ENCODE peak calls at places on chromosomes 11 and 22, in seven cellular contexts. J is NT2/D1, S is neuronal stem cell, F is Panc1, M is adipocyte, A is fibroblast of pulmonary artery, Q is tibial nerve. K is an unnamed sample.

GRCh38 chr11:17643506-17644405 is 75.6 kb upstream of the MYOD1 start:
- DNase-seq in A (no peak), S (no peak), Q (no peak), F (no peak), M (no peak), J (no peak), K (no peak)

GRCh38 chr11:29780756-29781155 is 236.1 kb downstream of the KCNA4 start:
- DNase-seq in A (no peak), S (no peak), M (no peak), Q (no peak), J (no peak), F (no peak), K (no peak)

GRCh38 chr22:43275545-43275981 is 67.6 kb downstream of the SCUBE1 start:
- DNase-seq in S (no peak), J (no peak), A (peak), F (no peak), Q (no peak), M (no peak), K (no peak)

GRCh38 chr11:61881397-61881796 is 9.9 kb downstream of the FADS3 start:
- DNase-seq in Q (no peak), A (no peak), J (no peak), S (no peak), M (no peak), F (no peak), K (no peak)

GRCh38 chr11:2529636-2530035 is 84.8 kb downstream of the KCNQ1 start:
- DNase-seq in A (no peak), Q (no peak), F (no peak), M (no peak), J (no peak), S (no peak), K (no peak)

GRCh38 chr22:23180301-23180892 is at the start of gene BCR:
- DNase-seq in Q (peak), S (no peak), M (peak), F (no peak), J (no peak), A (peak), K (peak)

GRCh38 chr11:119594639-119595249 is 134.3 kb downstream of the NECTIN1 start:
- DNase-seq in A (peak), M (peak), Q (no peak), F (no peak), J (no peak), S (no peak), K (no peak)

GRCh38 chr11:47615249-47615648 is 21.0 kb upstream of the C1QTNF4 start:
- DNase-seq in M (no peak), J (no peak), A (no peak), F (no peak), Q (no peak), S (no peak), K (no peak)

GRCh38 chr22:38230108-38230825 is 28.5 kb downstream of the MAFF start:
- DNase-seq in S (no peak), A (peak), Q (no peak), J (peak), M (peak), F (no peak), K (no peak)

GRCh38 chr11:66312549-66313320 is 4.1 kb downstream of the CD248 start:
- DNase-seq in J (peak), A (peak), F (peak), Q (peak), S (peak), M (peak), K (peak)

GRCh38 chr11:74450318-74450717 is 17.0 kb downstream of the KCNE3 start:
- DNase-seq in M (no peak), S (no peak), A (no peak), J (no peak), Q (no peak), F (no peak), K (no peak)

GRCh38 chr22:33221566-33221965 is 163.4 kb upstream of the SYN3 start:
- DNase-seq in J (no peak), S (no peak), M (peak), F (no peak), A (no peak), Q (no peak), K (no peak)

GRCh38 chr11:69654660-69655478 is 13.9 kb downstream of the CCND1 start:
- DNase-seq in A (no peak), Q (peak), M (no peak), S (no peak), J (no peak), F (no peak), K (no peak)

GRCh38 chr11:124961972-124962609 is 8.1 kb downstream of the CCDC15 start:
- DNase-seq in A (peak), J (peak), S (peak), M (peak), Q (no peak), F (peak), K (no peak)

GRCh38 chr11:79768343-79768742 is 327.5 kb upstream of the TENM4 start:
- DNase-seq in S (no peak), A (no peak), J (no peak), F (no peak), Q (no peak), M (no peak), K (no peak)

GRCh38 chr22:30694171-30694637 is 470 bp upstream of the OSBP2 start:
- DNase-seq in F (no peak), Q (no peak), A (no peak), S (peak), M (peak), J (no peak), K (peak)

GRCh38 chr11:9646324-9646723 is 17.6 kb upstream of the SWAP70 start:
- DNase-seq in J (no peak), M (no peak), Q (no peak), A (no peak), F (no peak), S (no peak), K (no peak)

GRCh38 chr11:106917973-106918372 is 100.3 kb downstream of the GUCY1A2 start:
- DNase-seq in F (no peak), J (peak), A (peak), M (peak), S (peak), Q (no peak), K (no peak)

GRCh38 chr22:20728523-20729190 is 45.3 kb upstream of the SERPIND1 start:
- DNase-seq in M (no peak), J (no peak), Q (no peak), S (no peak), A (no peak), F (no peak), K (no peak)

GRCh38 chr11:7640826-7641225 is 32.5 kb downstream of the CYB5R2 start:
- DNase-seq in F (no peak), J (no peak), Q (no peak), M (no peak), S (no peak), A (no peak), K (no peak)

GRCh38 chr11:95520765-95521542 is 268.6 kb downstream of the FAM76B start:
- DNase-seq in A (peak), F (no peak), Q (no peak), J (no peak), M (peak), S (no peak), K (no peak)

GRCh38 chr22:37328017-37328416 is 45.7 kb downstream of the CYTH4 start:
- DNase-seq in J (no peak), A (peak), M (no peak), S (no peak), F (no peak), Q (no peak), K (no peak)

GRCh38 chr11:20634044-20634443 is 34.6 kb downstream of the SLC6A5 start:
- DNase-seq in J (no peak), Q (no peak), S (no peak), F (no peak), A (peak), M (no peak), K (no peak)

GRCh38 chr11:3944198-3944597 is 88.7 kb downstream of the STIM1 start:
- DNase-seq in S (no peak), J (no peak), Q (peak), A (no peak), F (no peak), M (peak), K (no peak)

GRCh38 chr11:6210274-6210955 is 5.1 kb downstream of the C11orf42 start:
- DNase-seq in A (no peak), F (no peak), J (no peak), Q (no peak), S (no peak), M (peak), K (no peak)

GRCh38 chr22:35219012-35219411 is 38.3 kb upstream of the HMGXB4 start:
- DNase-seq in S (no peak), M (peak), J (no peak), F (no peak), A (peak), Q (no peak), K (no peak)

GRCh38 chr11:22976146-22976545 is 115.9 kb upstream of the CCDC179 start:
- DNase-seq in F (no peak), M (peak), A (peak), Q (no peak), J (no peak), S (no peak), K (no peak)

GRCh38 chr22:25402501-25403283 is 161.8 kb upstream of the GRK3 start:
- DNase-seq in J (no peak), A (peak), F (no peak), Q (no peak), M (peak), S (no peak), K (no peak)
- H3K4me3 ChIP-seq in J (no peak), A (peak), F (peak), Q (no peak), M (peak), S (no peak), K (no peak)

GRCh38 chr11:45337583-45338360 is 51.6 kb upstream of the SYT13 start:
- DNase-seq in M (no peak), J (no peak), A (no peak), Q (no peak), S (no peak), F (no peak), K (no peak)

GRCh38 chr11:45343988-45344387 is 57.8 kb upstream of the SYT13 start:
- DNase-seq in J (no peak), A (no peak), F (no peak), M (no peak), S (no peak), Q (no peak), K (no peak)

GRCh38 chr11:45336136-45336535 is 50.0 kb upstream of the SYT13 start:
- DNase-seq in Q (no peak), A (no peak), M (no peak), S (no peak), J (no peak), F (no peak), K (no peak)

GRCh38 chr11:45341379-45341778 is 55.2 kb upstream of the SYT13 start:
- DNase-seq in F (no peak), A (no peak), M (no peak), Q (no peak), S (no peak), J (no peak), K (no peak)

GRCh38 chr11:45339754-45340519 is 53.8 kb upstream of the SYT13 start:
- DNase-seq in M (peak), S (peak), J (peak), F (peak), A (peak), Q (peak), K (peak)
- H3K4me3 ChIP-seq in M (peak), S (no peak), J (no peak), F (peak), A (peak), Q (peak), K (no peak)

GRCh38 chr11:67517784-67518552 is 5.3 kb downstream of the CABP2 start:
- DNase-seq in F (no peak), Q (no peak), M (no peak), S (no peak), A (no peak), J (no peak), K (no peak)
- H3K4me3 ChIP-seq in F (no peak), Q (no peak), M (no peak), S (no peak), A (no peak), J (no peak), K (no peak)

GRCh38 chr11:117876049-117876340 is 463 bp downstream of the FXYD6 start:
- DNase-seq in Q (no peak), S (no peak), A (no peak), F (no peak), M (no peak), J (no peak), K (no peak)

GRCh38 chr11:117875397-117876048 is 935 bp downstream of the FXYD6 start:
- DNase-seq in S (no peak), Q (no peak), J (no peak), F (no peak), M (no peak), A (no peak), K (no peak)

GRCh38 chr11:117876341-117877119 is at the start of gene FXYD6:
- DNase-seq in S (peak), Q (no peak), M (peak), F (no peak), A (no peak), J (no peak), K (no peak)

GRCh38 chr11:117878314-117878938 is 2.0 kb upstream of the FXYD6 start:
- DNase-seq in S (no peak), Q (no peak), A (no peak), F (no peak), J (no peak), M (no peak), K (no peak)

DNA sequence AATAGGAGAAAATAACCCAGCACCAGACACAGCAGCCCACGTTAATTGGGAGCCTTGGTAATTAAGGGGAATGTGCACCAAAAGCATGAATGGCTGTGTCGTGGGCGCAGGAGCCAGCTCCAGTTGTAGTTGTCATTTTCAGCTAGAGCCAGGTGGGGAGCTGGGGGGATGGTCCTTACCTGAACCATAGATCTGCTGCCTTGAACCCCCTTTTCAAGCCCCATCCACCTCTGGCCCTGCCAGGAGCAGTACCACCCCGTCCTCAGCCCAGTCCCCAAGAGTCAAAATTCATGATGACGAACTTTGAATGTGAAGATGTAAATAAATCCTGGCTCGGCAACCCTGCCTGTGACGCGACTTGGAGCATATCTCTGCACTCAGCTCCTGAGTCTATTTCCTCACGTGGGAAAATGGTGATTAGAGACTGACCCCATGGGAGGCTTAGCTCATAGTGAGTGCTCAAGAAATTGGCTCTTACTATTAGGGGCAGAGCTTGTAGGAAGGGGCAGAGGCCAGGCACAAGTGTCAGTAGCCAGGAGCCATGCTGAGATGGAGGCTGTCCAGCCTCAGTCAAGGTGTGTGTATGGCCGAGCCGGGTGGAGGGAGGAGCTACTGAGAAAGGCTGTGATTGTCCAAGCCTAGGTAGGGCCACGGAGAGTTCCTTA is 794 bp upstream of the FXYD6 start:
- DNase-seq in A (no peak), M (no peak), F (no peak), S (no peak), J (no peak), Q (no peak), K (no peak)
- H3K4me3 ChIP-seq in A (no peak), M (peak), F (peak), S (peak), J (peak), Q (no peak), K (no peak)

K was measured in lung.